ENCODE peak calls at places on chromosomes 1 and 21, in six cellular contexts. U is uterus; Q is heart left ventricle; S is hepatocyte; E is neural progenitor cell; T is CD4-positive, alpha-beta T cell. P is an unnamed sample.

GRCh38 chr1:36150296-36151132 is 1.2 kb upstream of the TRAPPC3 start:
- DNase-seq in Q (peak; percentile 93), E (peak; percentile 86), U (peak; percentile 89), S (peak; percentile 97), T (peak; percentile 37), P (peak; percentile 98)

GRCh38 chr1:16965486-16966067 is 14.8 kb downstream of the MFAP2 start:
- DNase-seq in T (no peak), E (no peak), Q (no peak), U (no peak), S (no peak), P (no peak)

GRCh38 chr1:182615468-182616129 is 11.4 kb upstream of the RGS16 start:
- DNase-seq in S (no peak), T (peak; percentile 31), Q (peak; percentile 47), U (peak; percentile 63), E (peak; percentile 86), P (peak; percentile 90)

GRCh38 chr1:85334962-85335361 is 58.5 kb upstream of the BCL10 start:
- DNase-seq in U (no peak), Q (no peak), E (no peak), T (no peak), S (no peak), P (no peak)

GRCh38 chr1:6460349-6461236 is 5.4 kb downstream of the TNFRSF25 start:
- DNase-seq in S (no peak), Q (no peak), E (no peak), T (peak; percentile 89), U (no peak), P (no peak)

GRCh38 chr1:205014772-205015171 is 28.2 kb upstream of the CNTN2 start:
- DNase-seq in E (no peak), U (no peak), S (no peak), T (no peak), Q (no peak), P (no peak)

GRCh38 chr1:98749152-98749756 is 87.7 kb downstream of the SNX7 start:
- DNase-seq in T (no peak), U (no peak), Q (no peak), S (peak; percentile 11), E (no peak), P (no peak)

GRCh38 chr1:52920791-52921291 is 699 bp downstream of the ECHDC2 start:
- DNase-seq in T (no peak), E (no peak), U (peak; percentile 41), S (peak; percentile 54), Q (peak; percentile 32), P (no peak)

GRCh38 chr1:67735806-67736627 is 51.0 kb downstream of the GADD45A start:
- DNase-seq in T (peak; percentile 13), Q (peak; percentile 74), U (peak; percentile 88), S (peak; percentile 62), E (peak; percentile 46), P (peak; percentile 85)

GRCh38 chr1:206761369-206761768 is 9.2 kb upstream of the IL19 start:
- DNase-seq in E (peak; percentile 27), T (no peak), S (no peak), Q (no peak), U (no peak), P (no peak)

GRCh38 chr1:5753431-5754078 is 238.7 kb downstream of the NPHP4 start:
- DNase-seq in S (no peak), U (no peak), E (no peak), T (no peak), Q (no peak), P (peak; percentile 44)

GRCh38 chr21:44696572-44696971 is 400 bp upstream of the KRTAP10-12 start:
- DNase-seq in U (no peak), S (no peak), E (no peak), T (no peak), Q (no peak), P (no peak)

GRCh38 chr21:24844672-24845071 is 762.6 kb downstream of the MRPL39 start:
- DNase-seq in S (no peak), T (no peak), Q (peak; percentile 14), U (no peak), E (no peak), P (no peak)

GRCh38 chr1:68202239-68202832 is 30.0 kb downstream of the WLS start:
- DNase-seq in E (no peak), S (no peak), U (no peak), T (no peak), Q (no peak), P (no peak)

GRCh38 chr1:15847893-15848142 is 311 bp downstream of the SPEN start:
- DNase-seq in T (no peak), U (no peak), E (no peak), S (no peak), Q (no peak), P (no peak)

GRCh38 chr1:153498746-153499145 is 37.0 kb downstream of the S100A6 start:
- DNase-seq in T (no peak), U (no peak), S (no peak), Q (no peak), E (no peak), P (no peak)

GRCh38 chr21:35616090-35616489 is 444.2 kb downstream of the SETD4 start:
- DNase-seq in U (no peak), T (no peak), S (no peak), E (no peak), Q (no peak), P (no peak)

GRCh38 chr21:35273331-35273730 is 224.2 kb upstream of the RUNX1 start:
- DNase-seq in E (peak; percentile 7), U (no peak), Q (no peak), T (no peak), S (peak; percentile 28), P (no peak)

GRCh38 chr21:42684109-42684916 is 30.9 kb downstream of the PDE9A start:
- DNase-seq in T (peak; percentile 26), U (no peak), E (no peak), Q (no peak), S (no peak), P (no peak)

GRCh38 chr1:46520063-46520911 is 30.7 kb downstream of the DMBX1 start:
- DNase-seq in E (peak; percentile 92), S (peak; percentile 74), T (no peak), U (no peak), Q (no peak), P (no peak)

DNA sequence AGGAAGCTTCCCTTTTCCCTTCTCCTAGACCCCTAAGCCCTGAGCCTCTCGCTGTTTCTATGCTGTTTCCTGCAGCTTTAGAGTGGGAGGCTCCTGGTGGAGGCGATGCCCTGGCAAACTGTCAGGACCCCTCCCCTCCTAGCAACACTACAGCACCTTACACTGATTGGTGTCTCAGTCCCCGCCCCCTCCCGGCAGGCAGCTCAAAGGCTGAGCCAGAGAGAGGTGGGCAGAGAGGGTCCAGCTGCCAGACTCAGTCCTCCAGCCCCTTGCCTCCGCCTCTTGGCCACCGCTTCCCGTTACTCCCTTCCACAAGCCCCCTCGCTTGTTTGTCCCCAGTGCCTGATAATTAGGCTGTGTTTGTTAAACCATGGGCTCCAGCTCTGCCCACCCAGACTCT is 107.7 kb downstream of the CSMD2 start:
- DNase-seq in S (peak; percentile 13), T (no peak), U (no peak), E (peak; percentile 54), Q (no peak), P (no peak)
- H3K27ac ChIP-seq in S (no peak overlapping the region), T (no peak overlapping the region), U (no peak overlapping the region), E (no peak overlapping the region), Q (peak overlapping the region; percentile 18), P (no peak overlapping the region)

DNA sequence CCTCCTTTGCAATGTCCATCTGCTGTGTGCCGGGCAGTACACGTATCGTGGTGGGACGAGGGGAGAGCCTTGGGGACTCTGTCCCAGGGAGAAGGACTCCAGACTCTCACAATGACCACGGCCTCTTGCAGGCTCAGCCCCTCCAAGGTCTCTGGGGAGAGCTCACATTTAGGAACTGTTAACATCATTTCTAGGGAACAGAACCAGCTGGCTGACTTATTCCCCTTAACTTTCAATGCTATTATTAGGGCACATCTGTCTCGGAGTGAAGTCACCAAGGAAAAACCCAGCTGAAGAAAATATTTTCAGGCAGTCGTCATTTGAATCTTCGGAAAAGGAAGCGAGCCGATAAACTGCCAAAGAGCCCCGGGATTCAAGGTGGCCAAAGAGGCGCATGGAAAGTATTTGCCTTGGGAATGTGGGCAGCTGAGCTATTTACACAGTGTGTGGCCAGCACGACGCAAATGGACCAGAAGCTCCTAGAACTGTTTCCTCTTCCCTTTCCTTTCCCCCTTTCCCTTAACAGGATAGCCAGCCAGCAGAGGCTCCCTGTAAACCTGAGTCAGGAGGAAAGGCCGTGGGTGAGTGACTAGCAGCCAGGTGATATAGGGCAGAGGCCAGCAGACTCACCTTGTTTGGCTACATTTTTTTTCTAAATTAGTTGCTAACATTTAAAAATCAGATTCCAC is 74.5 kb downstream of the ITPKB start:
- DNase-seq in U (peak; percentile 67), Q (peak; percentile 81), S (peak; percentile 45), E (no peak), T (no peak), P (peak; percentile 82)
- H3K27ac ChIP-seq in U (no peak overlapping the region), Q (no peak overlapping the region), S (peak overlapping the region; percentile 89), E (no peak overlapping the region), T (no peak overlapping the region), P (peak overlapping the region; percentile 84)

DNA sequence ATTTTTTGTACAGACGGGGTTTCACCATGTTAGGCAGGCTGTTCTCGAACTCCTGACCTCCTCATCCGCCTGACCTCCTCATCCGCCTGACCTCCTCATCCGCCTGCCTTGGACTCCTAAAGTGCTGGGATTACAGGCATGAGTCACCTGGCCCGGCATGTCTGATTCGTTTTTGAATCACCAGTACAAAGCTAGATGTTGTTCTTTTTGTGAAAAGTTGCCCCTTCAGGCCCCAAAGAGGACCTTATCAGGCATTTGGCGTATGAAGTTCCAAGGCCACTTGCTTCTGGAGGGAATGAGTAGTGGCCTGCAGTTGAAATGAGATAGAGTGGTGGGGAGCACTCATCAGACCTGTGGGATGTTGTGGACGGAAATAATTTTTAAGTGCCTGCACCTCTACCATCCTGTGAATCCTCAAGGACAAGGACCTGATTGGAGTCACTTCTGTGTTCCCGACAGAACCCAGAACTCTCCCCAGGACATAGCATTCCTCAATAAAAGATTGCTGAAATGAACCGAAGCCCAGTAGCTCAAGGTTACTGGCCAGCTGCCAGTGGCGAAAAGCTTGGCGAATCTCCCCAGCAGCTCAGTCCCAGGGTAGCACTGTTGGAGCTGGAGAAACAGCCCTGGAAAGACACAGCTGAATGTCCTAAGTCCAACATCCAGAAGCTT is 50.1 kb downstream of the NDUFS5 start:
- DNase-seq in Q (peak; percentile 63), S (peak; percentile 44), T (no peak), E (no peak), U (peak; percentile 89), P (peak; percentile 89)
- H3K27ac ChIP-seq in Q (peak overlapping the region; percentile 24), S (no peak overlapping the region), T (no peak overlapping the region), E (no peak overlapping the region), U (peak overlapping the region; percentile 55), P (peak overlapping the region; percentile 38)

GRCh38 chr1:59045137-59045536 is 251.8 kb upstream of the FGGY start:
- DNase-seq in T (no peak), U (no peak), Q (no peak), S (no peak), E (no peak), P (no peak)

GRCh38 chr1:59044535-59045121 is 252.3 kb upstream of the FGGY start:
- DNase-seq in S (no peak), E (no peak), U (no peak), T (no peak), Q (no peak), P (no peak)

GRCh38 chr1:59041878-59042277 is 255.0 kb upstream of the FGGY start:
- DNase-seq in S (no peak), Q (no peak), E (no peak), U (peak; percentile 64), T (no peak), P (no peak)

GRCh38 chr1:59045636-59046035 is 251.3 kb upstream of the FGGY start:
- DNase-seq in S (no peak), T (no peak), E (no peak), U (no peak), Q (no peak), P (no peak)

DNA sequence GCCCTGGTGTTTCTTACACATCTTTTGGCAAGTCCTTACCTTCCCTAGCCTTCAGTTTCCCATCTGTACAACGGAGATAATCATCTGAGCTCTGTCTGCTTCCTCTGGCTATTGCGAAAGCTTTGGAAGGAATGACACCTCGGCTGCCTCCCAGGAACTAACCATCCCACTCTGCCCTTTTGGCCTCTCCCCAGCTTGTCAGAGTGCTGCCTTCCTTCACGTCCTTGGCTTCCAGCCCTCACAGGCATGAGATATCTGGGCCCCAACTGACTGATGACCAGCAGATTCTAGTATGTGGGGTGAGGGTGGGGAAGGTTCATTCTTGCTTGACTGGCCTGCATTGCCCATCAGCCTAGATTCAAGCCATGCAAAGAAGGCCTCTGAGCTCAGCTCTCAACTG is 253.1 kb upstream of the FGGY start:
- DNase-seq in U (peak; percentile 89), Q (peak; percentile 65), E (no peak), T (no peak), S (peak; percentile 83), P (peak; percentile 82)
- H3K27ac ChIP-seq in U (peak overlapping the region; percentile 58), Q (peak overlapping the region; percentile 36), E (no peak overlapping the region), T (no peak overlapping the region), S (peak overlapping the region; percentile 81), P (no peak overlapping the region)

P was measured in tibial artery.